ENCODE peak calls at places on chromosomes 13 and 19, in four cellular contexts. One of them, this sample, is unnamed.

GRCh38 chr13:105363747-105364177 is 1171.7 kb downstream of the EFNB2 start:
- DNase-seq in IMR-90: no peak
- DNase-seq in transverse colon: no peak
- DNase-seq in PC-3: no peak
- DNase-seq in this sample: no peak

GRCh38 chr13:94162289-94162688 is 317.2 kb downstream of the DCT start:
- DNase-seq in IMR-90: no peak
- DNase-seq in PC-3: no peak
- DNase-seq in transverse colon: no peak
- DNase-seq in this sample: no peak

GRCh38 chr13:79384022-79384610 is 21.9 kb downstream of the RBM26 start:
- DNase-seq in transverse colon: peak; percentile 28
- DNase-seq in PC-3: no peak
- DNase-seq in IMR-90: no peak
- DNase-seq in this sample: no peak

GRCh38 chr13:29162638-29163037 is 342.5 kb downstream of the MTUS2 start:
- DNase-seq in transverse colon: no peak
- DNase-seq in PC-3: peak; percentile 20
- DNase-seq in IMR-90: no peak
- DNase-seq in this sample: no peak

GRCh38 chr19:35533822-35534521 is 716 bp downstream of the GAPDHS start:
- DNase-seq in transverse colon: peak; percentile 49
- DNase-seq in PC-3: no peak
- DNase-seq in IMR-90: peak; percentile 57
- DNase-seq in this sample: no peak

GRCh38 chr13:34719060-34719875 is 222.8 kb upstream of the NBEA start:
- DNase-seq in transverse colon: no peak
- DNase-seq in IMR-90: no peak
- DNase-seq in PC-3: no peak
- DNase-seq in this sample: peak; percentile 67

GRCh38 chr19:21202865-21203494 is 61.1 kb downstream of the ZNF431 start:
- DNase-seq in PC-3: peak; percentile 11
- DNase-seq in transverse colon: no peak
- DNase-seq in IMR-90: peak; percentile 14
- DNase-seq in this sample: peak; percentile 37

GRCh38 chr19:6534451-6535093 is 3.7 kb downstream of the TNFSF9 start:
- DNase-seq in PC-3: no peak
- DNase-seq in transverse colon: no peak
- DNase-seq in IMR-90: no peak
- DNase-seq in this sample: peak; percentile 20

GRCh38 chr19:37963190-37963947 is 56.4 kb downstream of the SIPA1L3 start:
- DNase-seq in PC-3: no peak
- DNase-seq in transverse colon: no peak
- DNase-seq in IMR-90: peak; percentile 47
- DNase-seq in this sample: no peak

GRCh38 chr19:3468211-3468610 is 12.1 kb downstream of the SMIM24 start:
- DNase-seq in PC-3: no peak
- DNase-seq in transverse colon: no peak
- DNase-seq in IMR-90: no peak
- DNase-seq in this sample: no peak

GRCh38 chr13:99501135-99501951 is at the start of gene TM9SF2:
- DNase-seq in transverse colon: peak; percentile 99
- DNase-seq in PC-3: peak; percentile 92
- DNase-seq in IMR-90: peak; percentile 97
- DNase-seq in this sample: peak; percentile 91
- TF ChIP-seq CTCF in transverse colon: peak; percentile 5
- TF ChIP-seq CTCF in PC-3: no peak
- TF ChIP-seq CTCF in IMR-90: no peak
- TF ChIP-seq CTCF in this sample: no peak

GRCh38 chr13:23899555-23899954 is 2.3 kb upstream of the C1QTNF9B start:
- DNase-seq in PC-3: peak; percentile 70
- DNase-seq in IMR-90: peak; percentile 74
- DNase-seq in transverse colon: no peak
- DNase-seq in this sample: peak; percentile 37
- TF ChIP-seq CTCF in PC-3: peak; percentile 75
- TF ChIP-seq CTCF in IMR-90: peak; percentile 74
- TF ChIP-seq CTCF in transverse colon: peak; percentile 61
- TF ChIP-seq CTCF in this sample: peak; percentile 46

GRCh38 chr13:41568990-41569387 is 111.6 kb downstream of the RGCC start:
- DNase-seq in transverse colon: no peak
- DNase-seq in IMR-90: peak; percentile 70
- DNase-seq in PC-3: no peak
- DNase-seq in this sample: no peak
- TF ChIP-seq CTCF in transverse colon: no peak
- TF ChIP-seq CTCF in IMR-90: no peak
- TF ChIP-seq CTCF in PC-3: no peak
- TF ChIP-seq CTCF in this sample: no peak

GRCh38 chr19:40717325-40717879 is 490 bp downstream of the ITPKC start:
- DNase-seq in transverse colon: no peak
- DNase-seq in PC-3: no peak
- DNase-seq in IMR-90: no peak
- DNase-seq in this sample: no peak
- TF ChIP-seq CTCF in transverse colon: no peak
- TF ChIP-seq CTCF in PC-3: no peak
- TF ChIP-seq CTCF in IMR-90: no peak
- TF ChIP-seq CTCF in this sample: no peak

DNA sequence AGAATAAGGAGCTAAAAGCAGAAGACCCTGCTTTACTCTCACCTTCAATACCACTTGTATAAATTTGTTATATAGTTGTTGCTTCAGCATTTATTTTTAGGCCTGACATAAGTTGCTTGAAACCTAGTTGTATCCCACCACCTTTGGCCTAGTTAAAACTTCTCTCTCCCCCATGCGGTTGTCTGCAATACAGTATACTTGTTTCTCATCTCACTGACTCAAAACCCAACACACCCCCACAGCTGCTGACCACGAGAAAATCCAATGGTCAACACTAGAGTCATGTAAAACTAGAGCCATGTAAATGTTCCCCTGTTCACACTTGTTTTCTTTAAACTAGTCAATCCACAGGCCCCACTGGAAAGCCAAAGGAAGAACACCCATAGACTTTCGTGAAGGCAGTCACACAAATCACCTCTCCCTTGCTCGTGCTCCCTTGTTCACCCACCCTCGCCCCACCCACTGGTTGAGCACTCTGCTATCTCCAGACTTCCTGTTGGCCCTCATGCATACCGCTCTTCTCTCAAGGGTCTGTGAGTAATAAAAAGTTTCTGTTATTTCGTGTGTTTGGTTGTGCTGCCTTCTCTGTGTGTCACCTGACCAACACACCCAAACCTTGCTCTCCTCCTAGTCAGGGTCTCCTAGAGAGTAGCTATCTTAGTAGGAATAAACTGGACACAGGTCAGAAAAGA is 12.9 kb upstream of the CCDC169 start:
- DNase-seq in PC-3: no peak
- DNase-seq in transverse colon: no peak
- DNase-seq in IMR-90: peak; percentile 38
- DNase-seq in this sample: no peak
- TF ChIP-seq CTCF in PC-3: no peak
- TF ChIP-seq CTCF in transverse colon: no peak
- TF ChIP-seq CTCF in IMR-90: no peak
- TF ChIP-seq CTCF in this sample: no peak